ENCODE peak calls at places on chromosomes 11 and 22, in eight cellular contexts. Q is tibial nerve, A is A549, W is Peyer's patch, M is IMR-90, G is K562, C is prostate gland, N is uterus. O is an unnamed sample.

GRCh38 chr22:20946080-20946986 is 20.7 kb upstream of the AIFM3 start:
- DNase-seq in M (peak; percentile 34), A (no peak), Q (no peak), C (no peak), N (no peak), G (no peak), W (no peak), O (no peak)

GRCh38 chr11:75820636-75821035 is 5.6 kb downstream of the UVRAG start:
- DNase-seq in G (no peak), Q (no peak), N (no peak), M (peak; percentile 62), C (no peak), A (no peak), W (no peak), O (no peak)

GRCh38 chr11:13140873-13141655 is 131.9 kb downstream of the RASSF10 start:
- DNase-seq in M (peak; percentile 38), Q (no peak), A (no peak), N (no peak), G (no peak), C (peak; percentile 59), W (no peak), O (no peak)

GRCh38 chr11:46250071-46251052 is 27.1 kb upstream of the CREB3L1 start:
- DNase-seq in M (peak; percentile 70), C (no peak), Q (no peak), A (no peak), W (no peak), G (no peak), N (no peak), O (no peak)

GRCh38 chr22:49866646-49867045 is 13.0 kb downstream of the ZBED4 start:
- DNase-seq in M (no peak), Q (no peak), A (no peak), N (no peak), W (no peak), G (no peak), C (no peak), O (no peak)

GRCh38 chr11:111310088-111310487 is 11.7 kb downstream of the POU2AF3 start:
- DNase-seq in G (no peak), W (no peak), C (peak; percentile 80), A (no peak), Q (no peak), N (no peak), M (no peak), O (no peak)

GRCh38 chr22:46421272-46421671 is 85.8 kb downstream of the TRMU start:
- DNase-seq in G (no peak), W (peak; percentile 83), C (no peak), N (no peak), Q (no peak), M (no peak), A (no peak), O (no peak)

GRCh38 chr11:114738954-114739353 is 60.6 kb downstream of the NXPE2 start:
- DNase-seq in W (peak; percentile 82), A (peak; percentile 50), G (peak; percentile 45), N (no peak), C (peak; percentile 31), Q (no peak), M (peak; percentile 49), O (no peak)

GRCh38 chr11:47184711-47185304 is 1.4 kb downstream of the PACSIN3 start:
- DNase-seq in N (no peak), W (no peak), C (no peak), A (no peak), M (no peak), Q (no peak), G (no peak), O (peak; percentile 55)

GRCh38 chr22:45196926-45197605 is 33.3 kb downstream of the NUP50 start:
- DNase-seq in M (no peak), N (no peak), G (no peak), C (no peak), Q (no peak), W (no peak), A (no peak), O (no peak)

GRCh38 chr22:31944700-31945477 is 554 bp downstream of the YWHAH start:
- DNase-seq in M (no peak), Q (peak; percentile 33), C (peak; percentile 30), W (peak; percentile 63), A (no peak), G (peak; percentile 78), N (no peak), O (no peak)

GRCh38 chr22:32469799-32470212 is 4.8 kb upstream of the FBXO7 start:
- DNase-seq in Q (no peak), W (no peak), C (no peak), M (peak; percentile 84), A (peak; percentile 60), N (no peak), G (peak; percentile 49), O (no peak)

GRCh38 chr11:72613977-72614376 is 60.2 kb downstream of the PDE2A start:
- DNase-seq in W (peak; percentile 84), M (no peak), N (no peak), C (no peak), Q (no peak), G (peak; percentile 37), A (no peak), O (peak; percentile 46)

GRCh38 chr22:29328055-29328454 is 12.6 kb upstream of the RASL10A start:
- DNase-seq in Q (no peak), G (no peak), A (no peak), N (no peak), C (no peak), W (no peak), M (no peak), O (peak; percentile 13)

GRCh38 chr11:48207881-48208280 is 8.7 kb upstream of the OR4B1 start:
- DNase-seq in N (no peak), C (no peak), A (no peak), W (no peak), Q (no peak), M (no peak), G (no peak), O (no peak)

GRCh38 chr22:38120359-38121110 is 10.1 kb upstream of the BAIAP2L2 start:
- DNase-seq in A (no peak), W (no peak), G (no peak), N (no peak), C (no peak), M (no peak), Q (no peak), O (no peak)

GRCh38 chr11:36456136-36456535 is 53.9 kb downstream of the TRAF6 start:
- DNase-seq in W (no peak), N (no peak), Q (no peak), A (no peak), C (no peak), G (no peak), M (no peak), O (no peak)

GRCh38 chr11:2804189-2804588 is 81.4 kb downstream of the CDKN1C start:
- DNase-seq in M (no peak), G (no peak), A (no peak), N (peak; percentile 7), Q (peak; percentile 8), W (peak; percentile 22), C (no peak), O (peak; percentile 1)

GRCh38 chr11:113159967-113160621 is 154.3 kb upstream of the TTC12 start:
- DNase-seq in G (no peak), A (no peak), M (no peak), W (no peak), Q (no peak), C (no peak), N (peak; percentile 65), O (no peak)

GRCh38 chr11:69337211-69337721 is 43.3 kb downstream of the MYEOV start:
- DNase-seq in G (no peak), C (no peak), N (no peak), M (peak; percentile 93), Q (no peak), A (no peak), W (no peak), O (no peak)
- H3K27ac ChIP-seq in G (no peak overlapping the region), C (no peak overlapping the region), N (no peak overlapping the region), M (no peak overlapping the region), Q (no peak overlapping the region), A (peak overlapping the region; percentile 79), W (no peak overlapping the region), O (no peak overlapping the region)

DNA sequence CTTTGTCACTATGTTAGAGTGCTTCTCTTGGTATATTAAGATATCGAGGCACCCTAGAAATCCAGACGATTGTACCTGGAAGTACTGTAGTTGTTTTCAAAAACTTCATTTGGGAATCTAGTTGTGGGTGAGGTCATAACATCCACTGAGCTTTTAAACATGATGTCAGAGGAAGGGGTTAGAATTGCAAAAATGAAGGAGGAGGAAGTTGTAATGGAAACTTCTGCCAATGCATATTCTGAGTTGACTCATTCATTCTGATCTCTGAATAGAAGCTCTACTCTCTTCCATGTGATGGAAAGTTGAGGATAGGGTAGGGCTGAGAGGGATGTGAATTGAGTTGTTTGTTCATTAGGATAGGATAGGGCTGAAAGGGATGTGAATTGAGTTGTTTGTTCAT is 7.7 kb downstream of the CD44 start:
- DNase-seq in N (no peak), W (no peak), A (no peak), G (no peak), C (no peak), M (peak; percentile 51), Q (no peak), O (no peak)
- H3K4me3 ChIP-seq in N (no peak overlapping the region), W (no peak overlapping the region), A (no peak overlapping the region), G (no peak overlapping the region), C (no peak overlapping the region), M (no peak overlapping the region), Q (no peak overlapping the region), O (no peak overlapping the region)

GRCh38 chr22:22027955-22028354 is 45.4 kb upstream of the TOP3B start:
- DNase-seq in G (no peak), C (no peak), Q (no peak), A (no peak), W (no peak), M (no peak), N (no peak), O (no peak)

GRCh38 chr22:22024440-22024839 is 41.9 kb upstream of the TOP3B start:
- DNase-seq in N (no peak), G (no peak), M (no peak), W (no peak), A (no peak), C (no peak), Q (no peak), O (no peak)

GRCh38 chr22:22025320-22026156 is 43.0 kb upstream of the TOP3B start:
- DNase-seq in W (peak; percentile 64), G (no peak), C (no peak), A (no peak), N (no peak), M (no peak), Q (no peak), O (no peak)

GRCh38 chr22:22023581-22024137 is 41.1 kb upstream of the TOP3B start:
- DNase-seq in C (no peak), N (no peak), G (peak; percentile 50), W (no peak), M (no peak), Q (no peak), A (no peak), O (no peak)

GRCh38 chr22:22026157-22026831 is 43.7 kb upstream of the TOP3B start:
- DNase-seq in A (no peak), M (no peak), W (peak; percentile 67), C (no peak), G (peak; percentile 56), N (no peak), Q (no peak), O (no peak)
- TF ChIP-seq POLR2A in A (no peak), M (no peak), W (no peak), C (no peak), G (no peak), N (no peak), Q (no peak), O (no peak)

DNA sequence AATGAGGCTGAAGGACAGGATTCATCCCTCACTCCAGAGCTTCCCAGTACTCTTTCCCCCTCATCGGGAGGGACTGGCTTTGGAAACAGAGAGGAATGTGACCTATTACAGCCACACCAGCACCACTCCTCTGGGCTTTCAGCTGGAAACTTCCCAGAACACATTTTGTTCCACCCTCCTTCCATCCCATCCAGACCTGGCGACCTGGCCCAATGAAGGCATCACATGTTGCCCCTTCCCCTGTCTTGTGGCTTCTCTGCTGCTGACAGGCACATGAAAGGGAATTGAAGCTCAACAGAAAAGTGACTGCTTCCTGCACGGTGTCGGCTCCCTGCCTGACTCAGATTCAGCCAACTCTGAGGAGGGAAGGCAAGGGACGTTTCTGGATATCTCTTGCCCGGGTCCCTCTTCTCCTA is 19.1 kb downstream of the IRAG1 start:
- DNase-seq in Q (peak; percentile 30), N (no peak), A (no peak), C (no peak), W (no peak), M (no peak), G (no peak), O (peak; percentile 72)
- H3K27ac ChIP-seq in Q (peak overlapping the region; percentile 61), N (peak overlapping the region; percentile 89), A (peak overlapping the region; percentile 15), C (peak overlapping the region; percentile 49), W (peak overlapping the region; percentile 46), M (peak overlapping the region; percentile 83), G (no peak overlapping the region), O (peak overlapping the region; percentile 92)